ENCODE peak calls at places on chromosome 13, in five cellular contexts. Y is stimulated activated CD4-positive, alpha-beta T cell treated with anti-CD3 and anti-CD28 coated beads, TNF-alpha, amount 100 ng/mL, for 24 hours; V is LoVo; Q is nephron progenitor cell; Z is colonic mucosa. E is an unnamed sample.

GRCh38 chr13:99907038-99907437 is 64.5 kb downstream of the ZIC5 start:
- DNase-seq in Z (no peak), Q (no peak), Y (no peak), V (no peak), E (no peak)

GRCh38 chr13:75405976-75406703 is 75.8 kb downstream of the TBC1D4 start:
- DNase-seq in V (no peak), Q (no peak), Z (no peak), Y (no peak), E (peak; percentile 78)

GRCh38 chr13:53490732-53491131 is 462.1 kb downstream of the OLFM4 start:
- DNase-seq in Y (no peak), V (no peak), Q (no peak), Z (no peak), E (no peak)

GRCh38 chr13:110942248-110942981 is 27.5 kb upstream of the ANKRD10 start:
- DNase-seq in Y (peak; percentile 13), Q (no peak), Z (no peak), V (no peak), E (no peak)

GRCh38 chr13:62337109-62337880 is 921.6 kb upstream of the PCDH20 start:
- DNase-seq in Y (no peak), Z (no peak), V (no peak), Q (peak; percentile 15), E (no peak)

GRCh38 chr13:66074018-66074615 is 1156.0 kb downstream of the PCDH9 start:
- DNase-seq in Y (no peak), Z (no peak), V (no peak), Q (no peak), E (no peak)

GRCh38 chr13:21075303-21076264 is 14.2 kb upstream of the LATS2 start:
- DNase-seq in Q (peak; percentile 76), Z (no peak), Y (no peak), V (no peak), E (no peak)

GRCh38 chr13:19862511-19863313 is 737 bp downstream of the ZMYM5 start:
- DNase-seq in Y (peak; percentile 8), Q (no peak), Z (peak; percentile 51), V (peak; percentile 12), E (peak; percentile 58)

GRCh38 chr13:79432992-79433391 is 26.9 kb upstream of the RBM26 start:
- DNase-seq in V (no peak), Z (no peak), Y (no peak), Q (no peak), E (no peak)

GRCh38 chr13:100608906-100609305 is 20.3 kb upstream of the GGACT start:
- DNase-seq in Y (no peak), Z (peak; percentile 41), Q (no peak), V (no peak), E (no peak)

GRCh38 chr13:77868717-77869116 is 49.9 kb downstream of the EDNRB start:
- DNase-seq in Z (no peak), Y (no peak), Q (no peak), V (no peak), E (no peak)

GRCh38 chr13:30276178-30276577 is 31.2 kb downstream of the KATNAL1 start:
- DNase-seq in Y (no peak), V (no peak), Z (no peak), Q (no peak), E (no peak)

E was measured in SJCRH30.